ENCODE peak calls at places on chromosomes 11 and 22, in ten cellular contexts. F is IMR-90, K is NB4, Y is vagina, G is gastrocnemius medialis, H is tibial nerve, J is right lobe of liver, E is transverse colon, A is stomach, U is Peyer's patch. T is an unnamed sample.

GRCh38 chr11:8527939-8528338 is 66.1 kb downstream of the STK33 start:
- DNase-seq in F (no peak), K (no peak), Y (no peak), G (no peak), H (no peak), J (no peak), E (no peak), A (no peak), U (no peak), T (no peak)

GRCh38 chr11:86228967-86229330 is 15.6 kb upstream of the EED start:
- DNase-seq in F (no peak), K (no peak), Y (no peak), G (no peak), H (no peak), J (no peak), E (no peak), A (no peak), U (no peak), T (no peak)

GRCh38 chr22:46079861-46080821 is 70.2 kb upstream of the PPARA start:
- DNase-seq in F (no peak), K (no peak), Y (no peak), G (peak; percentile 75), H (peak; percentile 78), J (peak; percentile 52), E (peak; percentile 60), A (peak; percentile 67), U (no peak), T (no peak)

GRCh38 chr11:35321532-35322320 is 97.6 kb downstream of the SLC1A2 start:
- DNase-seq in F (peak; percentile 69), K (no peak), Y (no peak), G (no peak), H (no peak), J (no peak), E (no peak), A (no peak), U (no peak), T (no peak)

GRCh38 chr22:49551446-49551845 is 276.2 kb downstream of the BRD1 start:
- DNase-seq in F (no peak), K (no peak), Y (no peak), G (no peak), H (no peak), J (no peak), E (no peak), A (no peak), U (no peak), T (no peak)

GRCh38 chr11:60872952-60873524 is 5.7 kb downstream of the ZP1 start:
- DNase-seq in F (peak; percentile 89), K (peak; percentile 68), Y (no peak), G (no peak), H (no peak), J (no peak), E (peak; percentile 26), A (peak; percentile 26), U (no peak), T (no peak)

GRCh38 chr11:534197-534591 is 1.2 kb downstream of the HRAS start:
- DNase-seq in F (no peak), K (no peak), Y (no peak), G (no peak), H (no peak), J (no peak), E (no peak), A (no peak), U (no peak), T (no peak)

GRCh38 chr22:22520667-22521602 is 865 bp upstream of the ZNF280A start:
- DNase-seq in F (peak; percentile 19), K (no peak), Y (no peak), G (no peak), H (no peak), J (no peak), E (no peak), A (no peak), U (no peak), T (no peak)

GRCh38 chr11:64333556-64333955 is 6.4 kb upstream of the CCDC88B start:
- DNase-seq in F (no peak), K (no peak), Y (no peak), G (no peak), H (no peak), J (no peak), E (no peak), A (no peak), U (no peak), T (no peak)

GRCh38 chr11:64327993-64328392 is 10.1 kb downstream of the PRDX5 start:
- DNase-seq in F (no peak), K (no peak), Y (no peak), G (no peak), H (no peak), J (no peak), E (peak; percentile 66), A (no peak), U (no peak), T (no peak)

GRCh38 chr11:64334764-64335741 is 5.0 kb upstream of the CCDC88B start:
- DNase-seq in F (peak; percentile 96), K (peak; percentile 97), Y (no peak), G (peak; percentile 36), H (no peak), J (no peak), E (peak; percentile 78), A (peak; percentile 57), U (peak; percentile 70), T (no peak)

GRCh38 chr11:64330888-64331287 is 9.1 kb upstream of the CCDC88B start:
- DNase-seq in F (no peak), K (no peak), Y (no peak), G (no peak), H (no peak), J (no peak), E (no peak), A (no peak), U (no peak), T (no peak)

GRCh38 chr11:64331569-64332371 is 8.2 kb upstream of the CCDC88B start:
- DNase-seq in F (peak; percentile 87), K (peak; percentile 95), Y (no peak), G (no peak), H (peak; percentile 42), J (peak; percentile 71), E (peak; percentile 92), A (peak; percentile 92), U (peak; percentile 73), T (no peak)
- TF ChIP-seq CTCF in F (peak; percentile 69), K (peak; percentile 81), Y (peak; percentile 27), G (no peak), H (peak; percentile 28), J (peak; percentile 39), E (peak; percentile 41), A (peak; percentile 58), U (peak; percentile 46), T (peak; percentile 26)

GRCh38 chr11:62445314-62445740 is 26.5 kb downstream of the SCGB1A1 start:
- DNase-seq in F (peak; percentile 81), K (no peak), Y (no peak), G (no peak), H (peak; percentile 43), J (no peak), E (peak; percentile 56), A (peak; percentile 53), U (no peak), T (no peak)

GRCh38 chr11:62443390-62444201 is 24.8 kb downstream of the SCGB1A1 start:
- DNase-seq in F (no peak), K (no peak), Y (no peak), G (peak; percentile 25), H (peak; percentile 57), J (no peak), E (no peak), A (no peak), U (no peak), T (no peak)

GRCh38 chr11:62444271-62444833 is 25.5 kb downstream of the SCGB1A1 start:
- DNase-seq in F (peak; percentile 75), K (no peak), Y (no peak), G (peak; percentile 15), H (peak; percentile 61), J (peak; percentile 40), E (peak; percentile 65), A (peak; percentile 30), U (peak; percentile 57), T (no peak)

GRCh38 chr11:62446091-62446490 is 27.3 kb downstream of the SCGB1A1 start:
- DNase-seq in F (no peak), K (no peak), Y (no peak), G (no peak), H (no peak), J (no peak), E (peak; percentile 52), A (no peak), U (no peak), T (no peak)

GRCh38 chr11:62444835-62445234 is 26.0 kb downstream of the SCGB1A1 start:
- DNase-seq in F (no peak), K (no peak), Y (no peak), G (no peak), H (no peak), J (peak; percentile 36), E (no peak), A (no peak), U (no peak), T (no peak)
- TF ChIP-seq POLR2A in F (no peak), K (no peak), Y (no peak), G (no peak), H (no peak), J (no peak), E (no peak), A (no peak), U (no peak), T (no peak)

GRCh38 chr22:36331306-36331911 is 56.4 kb downstream of the MYH9 start:
- DNase-seq in F (peak; percentile 98), K (peak; percentile 94), Y (no peak), G (peak; percentile 53), H (peak; percentile 61), J (peak; percentile 83), E (peak; percentile 84), A (peak; percentile 79), U (peak; percentile 92), T (peak; percentile 97)
- TF ChIP-seq CTCF in F (peak; percentile 7), K (no peak), Y (no peak), G (no peak), H (no peak), J (no peak), E (no peak), A (no peak), U (no peak), T (no peak)

GRCh38 chr22:21012446-21013407 is 2.2 kb upstream of the P2RX6 start:
- DNase-seq in F (no peak), K (no peak), Y (no peak), G (no peak), H (no peak), J (no peak), E (no peak), A (no peak), U (no peak), T (no peak)

GRCh38 chr22:21013742-21014201 is 1.2 kb upstream of the P2RX6 start:
- DNase-seq in F (no peak), K (no peak), Y (no peak), G (no peak), H (no peak), J (no peak), E (no peak), A (no peak), U (no peak), T (no peak)

GRCh38 chr22:21016644-21017420 is 1.9 kb downstream of the P2RX6 start:
- DNase-seq in F (no peak), K (no peak), Y (no peak), G (no peak), H (no peak), J (no peak), E (no peak), A (no peak), U (no peak), T (no peak)

GRCh38 chr22:21015051-21016006 is at the start of gene P2RX6:
- DNase-seq in F (peak; percentile 13), K (peak; percentile 82), Y (no peak), G (peak; percentile 47), H (no peak), J (peak; percentile 18), E (no peak), A (no peak), U (no peak), T (no peak)

DNA sequence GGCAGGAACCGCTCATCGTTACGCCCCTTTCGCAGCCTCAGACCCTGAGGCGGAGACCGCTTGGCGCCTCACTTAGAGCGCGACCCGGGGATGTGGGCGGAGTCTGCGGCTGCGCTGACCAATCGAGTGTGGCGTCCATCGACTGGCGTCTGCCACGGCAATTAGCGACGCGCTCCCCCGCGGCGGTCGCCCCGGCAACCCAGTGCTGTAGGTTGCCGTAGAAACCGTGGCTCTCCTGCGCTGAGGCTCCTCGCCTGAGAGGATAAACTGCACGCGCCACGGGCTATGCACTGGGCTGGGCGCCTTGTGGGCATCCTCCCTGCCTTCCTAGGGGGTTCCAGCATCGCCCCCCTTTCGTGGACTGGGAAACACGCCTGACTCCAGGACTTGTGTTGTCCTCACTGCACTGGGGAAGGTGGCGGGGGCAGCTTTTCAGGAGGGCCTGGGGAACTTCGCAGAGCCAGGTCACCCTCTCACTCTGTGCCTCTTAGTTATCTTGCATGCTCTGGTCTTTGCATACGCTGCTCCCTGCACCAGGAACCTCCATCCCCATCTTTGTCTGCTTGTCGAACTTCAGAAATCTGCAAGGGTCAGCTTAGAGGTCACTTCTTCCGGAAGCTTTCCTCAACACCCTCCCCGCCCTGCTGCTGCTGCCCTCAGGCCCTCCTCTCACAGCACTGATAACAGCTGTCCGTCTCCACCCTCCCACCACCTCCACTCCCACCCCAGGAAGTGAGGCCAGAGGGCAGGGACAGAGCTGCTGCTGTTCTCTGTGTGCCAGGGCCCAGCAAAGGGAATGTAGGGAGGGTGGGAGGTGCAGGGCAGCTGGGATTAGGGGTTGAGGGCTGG is 539 bp upstream of the P2RX6 start:
- DNase-seq in F (peak; percentile 88), K (peak; percentile 95), Y (no peak), G (peak; percentile 67), H (peak; percentile 57), J (peak; percentile 87), E (peak; percentile 89), A (peak; percentile 83), U (peak; percentile 93), T (peak; percentile 94)
- TF ChIP-seq POLR2A in F (no peak), K (no peak), Y (no peak), G (no peak), H (no peak), J (no peak), E (peak; percentile 34), A (no peak), U (no peak), T (no peak)

T was measured in esophagus muscularis mucosa.